ENCODE peak calls at places on chromosomes 6 and 20, in nine cellular contexts. V, T, N, Y, X, O, E, Q and A are unnamed samples.
A peak's percentile ranks its signal among the peaks of the same experiment; 100 is the strongest.

GRCh38 chr6:133101790-133102189 is 139.4 kb upstream of the EYA4 start:
- DNase-seq in V (no peak), T (no peak), N (no peak), Y (no peak), X (no peak), O (no peak), E (no peak), Q (no peak), A (no peak)

GRCh38 chr6:43983632-43984031 is 143.6 kb downstream of the MRPL14 start:
- DNase-seq in V (no peak), T (no peak), N (no peak), Y (peak; percentile 18), X (no peak), O (no peak), E (no peak), Q (no peak), A (no peak)

GRCh38 chr6:125717120-125717731 is 32.2 kb upstream of the HEY2 start:
- DNase-seq in V (no peak), T (no peak), N (no peak), Y (no peak), X (no peak), O (no peak), E (no peak), Q (no peak), A (no peak)

GRCh38 chr6:85460951-85461805 is 11.3 kb downstream of the NT5E start:
- DNase-seq in V (peak; percentile 53), T (no peak), N (no peak), Y (no peak), X (no peak), O (no peak), E (peak; percentile 66), Q (no peak), A (no peak)

GRCh38 chr20:48492188-48493070 is 335.4 kb downstream of the PREX1 start:
- DNase-seq in V (no peak), T (no peak), N (no peak), Y (no peak), X (no peak), O (no peak), E (no peak), Q (no peak), A (no peak)

GRCh38 chr6:12208190-12208589 is 82.0 kb upstream of the EDN1 start:
- DNase-seq in V (no peak), T (no peak), N (no peak), Y (no peak), X (no peak), O (peak; percentile 13), E (no peak), Q (no peak), A (no peak)

GRCh38 chr6:138238368-138238767 is 20.1 kb upstream of the PBOV1 start:
- DNase-seq in V (no peak), T (no peak), N (no peak), Y (no peak), X (no peak), O (no peak), E (no peak), Q (no peak), A (no peak)

GRCh38 chr20:41135187-41135887 is 2.0 kb upstream of the PLCG1 start:
- DNase-seq in V (peak; percentile 72), T (peak; percentile 74), N (no peak), Y (no peak), X (no peak), O (peak; percentile 40), E (no peak), Q (peak; percentile 70), A (no peak)

GRCh38 chr20:63139856-63140255 is 76.1 kb downstream of the YTHDF1 start:
- DNase-seq in V (no peak), T (no peak), N (no peak), Y (no peak), X (peak; percentile 28), O (peak; percentile 1), E (no peak), Q (no peak), A (no peak)

GRCh38 chr20:35971981-35972380 is 3.6 kb downstream of the CNBD2 start:
- DNase-seq in V (no peak), T (no peak), N (no peak), Y (no peak), X (no peak), O (no peak), E (no peak), Q (no peak), A (no peak)

GRCh38 chr6:22145823-22146379 is 150.9 kb downstream of the PRL start:
- DNase-seq in V (no peak), T (no peak), N (peak; percentile 25), Y (no peak), X (no peak), O (no peak), E (no peak), Q (peak; percentile 24), A (peak; percentile 77)

GRCh38 chr6:72963946-72964345 is 261.4 kb downstream of the KHDC1L start:
- DNase-seq in V (no peak), T (no peak), N (no peak), Y (no peak), X (no peak), O (no peak), E (no peak), Q (no peak), A (no peak)

GRCh38 chr6:74054190-74054589 is 358.2 kb downstream of the CD109 start:
- DNase-seq in V (no peak), T (no peak), N (no peak), Y (no peak), X (no peak), O (no peak), E (no peak), Q (no peak), A (no peak)

GRCh38 chr6:169189686-169190085 is 64.0 kb downstream of the THBS2 start:
- DNase-seq in V (no peak), T (no peak), N (no peak), Y (no peak), X (no peak), O (no peak), E (no peak), Q (no peak), A (no peak)

GRCh38 chr6:1024161-1024560 is 287.7 kb upstream of the FOXQ1 start:
- DNase-seq in V (no peak), T (no peak), N (no peak), Y (no peak), X (no peak), O (no peak), E (no peak), Q (no peak), A (no peak)

GRCh38 chr6:81465859-81466258 is 286.6 kb downstream of the TENT5A start:
- DNase-seq in V (no peak), T (no peak), N (no peak), Y (no peak), X (no peak), O (no peak), E (no peak), Q (peak; percentile 24), A (no peak)

GRCh38 chr6:110385458-110385863 is 27.3 kb upstream of the METTL24 start:
- DNase-seq in V (no peak), T (no peak), N (no peak), Y (no peak), X (no peak), O (no peak), E (no peak), Q (no peak), A (no peak)

GRCh38 chr6:49264909-49265308 is 198.1 kb downstream of the MMUT start:
- DNase-seq in V (no peak), T (no peak), N (no peak), Y (no peak), X (no peak), O (no peak), E (no peak), Q (no peak), A (no peak)

GRCh38 chr6:163579111-163579879 is 164.8 kb downstream of the QKI start:
- DNase-seq in V (no peak), T (peak; percentile 53), N (no peak), Y (no peak), X (peak; percentile 67), O (peak; percentile 25), E (no peak), Q (peak; percentile 58), A (peak; percentile 63)

GRCh38 chr6:119862719-119863118 is 513.2 kb upstream of the MAN1A1 start:
- DNase-seq in V (no peak), T (no peak), N (no peak), Y (no peak), X (no peak), O (no peak), E (no peak), Q (no peak), A (no peak)

GRCh38 chr6:143276436-143276835 is 174.1 kb downstream of the ADAT2 start:
- DNase-seq in V (no peak), T (no peak), N (no peak), Y (no peak), X (no peak), O (no peak), E (no peak), Q (no peak), A (no peak)

GRCh38 chr6:47420394-47421371 is 56.9 kb upstream of the CD2AP start:
- DNase-seq in V (no peak), T (no peak), N (no peak), Y (no peak), X (no peak), O (no peak), E (no peak), Q (no peak), A (no peak)

GRCh38 chr6:108651781-108652227 is 91.1 kb downstream of the FOXO3 start:
- DNase-seq in V (no peak), T (no peak), N (no peak), Y (peak; percentile 85), X (peak; percentile 76), O (no peak), E (no peak), Q (no peak), A (no peak)
- H3K27ac ChIP-seq in V (no peak overlapping the region), T (peak overlapping the region; percentile 74), N (no peak overlapping the region), Y (peak overlapping the region; percentile 87), X (peak overlapping the region; percentile 84), O (peak overlapping the region; percentile 84), E (peak overlapping the region; percentile 57), Q (no peak overlapping the region), A (peak overlapping the region; percentile 61)

GRCh38 chr6:151948007-151948745 is 140.7 kb downstream of the ESR1 start:
- DNase-seq in V (no peak), T (no peak), N (no peak), Y (no peak), X (no peak), O (no peak), E (no peak), Q (no peak), A (no peak)
- H3K27ac ChIP-seq in V (no peak overlapping the region), T (no peak overlapping the region), N (no peak overlapping the region), Y (no peak overlapping the region), X (no peak overlapping the region), O (no peak overlapping the region), E (no peak overlapping the region), Q (no peak overlapping the region), A (no peak overlapping the region)

DNA sequence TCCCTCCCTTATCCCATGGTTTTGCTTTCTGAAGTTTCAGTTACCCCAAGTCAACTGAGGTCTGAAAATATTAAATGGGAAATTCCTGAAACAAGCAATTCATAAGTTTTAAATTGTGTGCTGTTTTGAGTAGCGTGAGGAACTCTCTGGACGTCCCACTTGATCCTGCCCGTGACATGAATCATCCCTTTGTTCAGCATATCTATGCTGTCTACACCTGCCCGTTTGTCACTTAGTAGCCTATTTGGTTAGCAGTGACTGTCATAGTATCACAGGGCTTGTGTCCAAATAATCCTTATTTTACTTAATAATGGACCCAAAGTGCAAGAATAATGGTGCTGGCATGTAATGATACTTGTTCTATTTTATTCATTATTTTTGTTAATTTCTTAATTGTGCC is 5.0 kb downstream of the PCMT1 start:
- DNase-seq in V (no peak), T (no peak), N (no peak), Y (no peak), X (no peak), O (no peak), E (no peak), Q (no peak), A (no peak)
- H3K27ac ChIP-seq in V (no peak overlapping the region), T (no peak overlapping the region), N (no peak overlapping the region), Y (no peak overlapping the region), X (peak overlapping the region; percentile 72), O (no peak overlapping the region), E (no peak overlapping the region), Q (no peak overlapping the region), A (no peak overlapping the region)

GRCh38 chr20:43357352-43357751 is 100.3 kb upstream of the SRSF6 start:
- DNase-seq in V (no peak), T (no peak), N (no peak), Y (no peak), X (no peak), O (no peak), E (no peak), Q (no peak), A (no peak)
- H3K27ac ChIP-seq in V (no peak overlapping the region), T (no peak overlapping the region), N (no peak overlapping the region), Y (no peak overlapping the region), X (no peak overlapping the region), O (no peak overlapping the region), E (no peak overlapping the region), Q (no peak overlapping the region), A (no peak overlapping the region)